ENCODE peak calls at places on chromosomes 3 and 15, in six cellular contexts. Y is astrocyte of the cerebellum, E is RWPE1, Z is neural crest cell, V is AG09309, P is AG10803. F is an unnamed sample.

GRCh38 chr3:124759666-124760401 is 29.6 kb downstream of the UMPS start:
- DNase-seq in Y (no peak), E (no peak), Z (no peak), V (no peak), P (no peak), F (no peak)

GRCh38 chr3:148866261-148866660 is 1.2 kb downstream of the CPA3 start:
- DNase-seq in Y (peak; percentile 54), E (no peak), Z (no peak), V (peak; percentile 71), P (peak; percentile 65), F (peak; percentile 70)

GRCh38 chr3:172726370-172726769 is 15.5 kb upstream of the NCEH1 start:
- DNase-seq in Y (no peak), E (no peak), Z (no peak), V (no peak), P (no peak), F (no peak)

GRCh38 chr15:78251136-78251535 is 13.2 kb upstream of the DNAJA4 start:
- DNase-seq in Y (no peak), E (no peak), Z (no peak), V (no peak), P (no peak), F (no peak)

GRCh38 chr3:171242951-171243350 is 216.4 kb upstream of the SLC2A2 start:
- DNase-seq in Y (no peak), E (no peak), Z (no peak), V (no peak), P (no peak), F (no peak)

GRCh38 chr3:28115316-28115715 is 126.1 kb upstream of the CMC1 start:
- DNase-seq in Y (no peak), E (no peak), Z (no peak), V (no peak), P (no peak), F (no peak)

GRCh38 chr15:80835338-80835737 is 56.2 kb downstream of the CEMIP start:
- DNase-seq in Y (no peak), E (peak; percentile 17), Z (no peak), V (no peak), P (no peak), F (no peak)

GRCh38 chr3:115806501-115806900 is 183.2 kb downstream of the GAP43 start:
- DNase-seq in Y (no peak), E (no peak), Z (no peak), V (no peak), P (no peak), F (no peak)

GRCh38 chr3:49454457-49454856 is 15.6 kb upstream of the DAG1 start:
- DNase-seq in Y (no peak), E (no peak), Z (no peak), V (no peak), P (no peak), F (no peak)

GRCh38 chr15:84778194-84778593 is 29.8 kb downstream of the ZNF592 start:
- DNase-seq in Y (no peak), E (no peak), Z (no peak), V (no peak), P (no peak), F (no peak)

GRCh38 chr3:183315739-183316138 is 62.7 kb downstream of the B3GNT5 start:
- DNase-seq in Y (no peak), E (no peak), Z (no peak), V (no peak), P (no peak), F (no peak)

GRCh38 chr3:158105124-158105709 is 1.0 kb downstream of the SHOX2 start:
- DNase-seq in Y (no peak), E (no peak), Z (peak; percentile 12), V (no peak), P (peak; percentile 62), F (no peak)

GRCh38 chr3:80526153-80526552 is 758.4 kb upstream of the ROBO1 start:
- DNase-seq in Y (no peak), E (no peak), Z (no peak), V (no peak), P (no peak), F (no peak)

GRCh38 chr3:2099779-2100191 is 1.1 kb downstream of the CNTN4 start:
- DNase-seq in Y (no peak), E (no peak), Z (peak; percentile 6), V (no peak), P (no peak), F (no peak)

GRCh38 chr3:45842851-45843625 is 1.1 kb upstream of the LZTFL1 start:
- DNase-seq in Y (no peak), E (no peak), Z (no peak), V (no peak), P (no peak), F (no peak)

GRCh38 chr3:57006048-57006709 is 54.3 kb upstream of the SPATA12 start:
- DNase-seq in Y (no peak), E (no peak), Z (no peak), V (no peak), P (peak; percentile 12), F (no peak)

GRCh38 chr3:87186631-87187159 is 40.4 kb upstream of the CHMP2B start:
- DNase-seq in Y (no peak), E (no peak), Z (no peak), V (no peak), P (no peak), F (no peak)

GRCh38 chr3:123371859-123372767 is 76.8 kb downstream of the ADCY5 start:
- DNase-seq in Y (no peak), E (no peak), Z (no peak), V (no peak), P (no peak), F (no peak)

GRCh38 chr3:59237121-59237520 is 187.3 kb upstream of the CFAP20DC start:
- DNase-seq in Y (no peak), E (peak; percentile 23), Z (no peak), V (no peak), P (peak; percentile 55), F (no peak)

DNA sequence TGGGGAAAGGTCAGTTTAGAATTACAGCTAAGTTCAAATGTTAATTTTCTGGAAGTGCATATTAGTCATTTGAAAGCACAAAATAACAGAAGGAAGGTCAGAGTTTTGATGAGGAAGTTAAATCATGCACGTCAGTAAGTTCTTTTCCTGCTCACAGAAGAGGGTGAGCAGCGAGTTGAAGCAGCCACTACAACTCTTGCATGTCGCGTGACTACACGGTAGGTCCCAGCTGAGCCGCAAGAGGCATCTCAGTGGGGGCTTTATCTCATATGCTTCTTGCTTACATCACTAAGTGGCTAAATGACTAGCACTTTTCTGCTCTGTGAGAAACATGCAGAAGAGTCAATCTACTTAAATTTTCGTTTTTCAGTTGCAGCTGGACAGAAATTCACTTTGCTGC is 21.3 kb upstream of the SEC62 start:
- DNase-seq in Y (no peak), E (no peak), Z (no peak), V (no peak), P (no peak), F (no peak)
- TF ChIP-seq CTCF in Y (no peak), E (no peak), Z (no peak), V (no peak), P (no peak), F (no peak)

GRCh38 chr3:62186967-62187366 is 186.4 kb downstream of the FEZF2 start:
- DNase-seq in Y (no peak), E (no peak), Z (no peak), V (no peak), P (peak; percentile 25), F (no peak)
- TF ChIP-seq CTCF in Y (peak; percentile 55), E (peak; percentile 24), Z (peak; percentile 55), V (peak; percentile 52), P (peak; percentile 57), F (peak; percentile 71)

GRCh38 chr3:14915636-14916222 is 31.7 kb upstream of the NR2C2 start:
- DNase-seq in Y (no peak), E (no peak), Z (no peak), V (no peak), P (no peak), F (no peak)
- TF ChIP-seq CTCF in Y (no peak), E (no peak), Z (no peak), V (peak; percentile 11), P (peak; percentile 14), F (peak; percentile 25)

GRCh38 chr3:47112997-47113396 is 50.9 kb downstream of the SETD2 start:
- DNase-seq in Y (no peak), E (no peak), Z (no peak), V (no peak), P (no peak), F (no peak)
- TF ChIP-seq CTCF in Y (no peak), E (no peak), Z (no peak), V (no peak), P (no peak), F (no peak)

GRCh38 chr3:155983834-155984474 is 113.5 kb downstream of the GMPS start:
- DNase-seq in Y (no peak), E (no peak), Z (no peak), V (no peak), P (no peak), F (no peak)
- TF ChIP-seq CTCF in Y (no peak), E (no peak), Z (peak; percentile 22), V (no peak), P (peak; percentile 20), F (peak; percentile 26)

DNA sequence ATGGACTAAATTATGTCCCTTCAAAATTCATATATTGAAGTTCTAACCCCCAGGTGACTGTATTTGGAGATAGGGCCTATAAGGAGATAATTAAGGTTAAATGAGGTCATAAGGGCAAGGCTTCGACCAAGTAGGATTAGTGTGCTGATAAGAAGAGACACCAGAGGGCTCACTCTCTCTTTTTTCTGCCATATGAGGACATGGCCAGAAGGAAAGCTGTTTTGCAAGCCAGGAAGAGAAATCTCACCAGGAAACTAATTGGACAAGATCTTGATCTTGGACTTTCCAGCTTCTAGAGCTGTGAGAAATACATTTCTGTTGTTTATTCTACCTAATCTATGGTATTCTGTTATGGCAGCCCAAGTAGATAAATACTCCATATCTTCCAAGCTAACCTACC is 503.6 kb upstream of the NAALADL2 start:
- DNase-seq in Y (no peak), E (no peak), Z (no peak), V (no peak), P (peak; percentile 40), F (peak; percentile 36)
- TF ChIP-seq CTCF in Y (peak; percentile 36), E (no peak), Z (peak; percentile 51), V (peak; percentile 14), P (peak; percentile 38), F (peak; percentile 67)

DNA sequence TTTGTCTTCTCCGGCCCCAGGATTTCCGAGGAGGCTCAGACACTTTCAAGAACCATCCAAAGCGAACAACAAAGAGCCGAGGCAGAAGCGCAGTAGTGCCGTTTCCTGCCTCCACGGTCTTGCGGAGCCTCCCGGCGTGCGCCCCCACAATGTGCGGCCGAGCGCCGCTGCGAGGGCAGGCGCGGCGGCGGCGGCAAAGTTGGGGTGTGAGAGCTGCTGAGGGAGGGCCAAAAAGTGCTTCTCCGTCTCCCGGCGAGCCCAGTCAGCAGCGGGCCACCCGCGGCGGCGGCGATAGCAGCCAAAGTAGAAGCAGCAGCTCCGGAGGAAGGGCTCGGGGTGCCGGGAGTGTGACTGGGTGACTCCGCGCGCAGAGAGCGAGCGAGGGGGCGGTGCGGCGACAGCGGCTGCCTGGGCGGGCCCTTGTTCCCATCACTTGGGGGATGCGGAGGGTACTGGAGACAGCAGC is 749.1 kb downstream of the ROBO1 start:
- DNase-seq in Y (no peak), E (peak; percentile 13), Z (peak; percentile 48), V (no peak), P (peak; percentile 74), F (peak; percentile 63)
- TF ChIP-seq CTCF in Y (peak; percentile 22), E (no peak), Z (no peak), V (no peak), P (peak; percentile 31), F (peak; percentile 32)

GRCh38 chr3:142647856-142648255 is 51.7 kb downstream of the PLS1 start:
- DNase-seq in Y (no peak), E (peak; percentile 66), Z (no peak), V (no peak), P (no peak), F (no peak)
- TF ChIP-seq CTCF in Y (no peak), E (no peak), Z (no peak), V (no peak), P (no peak), F (no peak)

GRCh38 chr15:48112242-48112641 is 8.5 kb upstream of the SLC24A5 start:
- DNase-seq in Y (peak; percentile 28), E (peak; percentile 27), Z (no peak), V (no peak), P (peak; percentile 8), F (peak; percentile 21)
- TF ChIP-seq CTCF in Y (peak; percentile 81), E (peak; percentile 42), Z (peak; percentile 55), V (peak; percentile 64), P (peak; percentile 41), F (peak; percentile 65)

F was measured in HFFc6.